ENCODE peak calls at places on chromosomes 7 and 10, in four cellular contexts. U is K562, C is GM12878, R is HepG2. D is an unnamed sample.

GRCh38 chr10:132098539-132099421 is 33.0 kb downstream of the JAKMIP3 start:
- DNase-seq in U (no peak), C (no peak), R (peak; percentile 4), D (no peak)

GRCh38 chr7:70571986-70572385 is 560.0 kb upstream of the GALNT17 start:
- DNase-seq in R (no peak), U (no peak), C (no peak), D (no peak)

GRCh38 chr10:112262556-112262955 is 20.6 kb upstream of the TECTB start:
- DNase-seq in C (no peak), U (no peak), R (no peak), D (no peak)

GRCh38 chr10:30417301-30417700 is 16.7 kb upstream of the MAP3K8 start:
- DNase-seq in U (no peak), C (no peak), R (no peak), D (no peak)

GRCh38 chr7:111045469-111045868 is 45.5 kb upstream of the LRRN3 start:
- DNase-seq in R (no peak), U (no peak), C (no peak), D (no peak)

GRCh38 chr7:20647908-20648776 is 32.7 kb downstream of the ABCB5 start:
- DNase-seq in R (peak; percentile 18), U (peak; percentile 31), C (no peak), D (peak; percentile 44)

GRCh38 chr10:74035324-74035723 is 37.4 kb downstream of the VCL start:
- DNase-seq in R (no peak), C (no peak), U (no peak), D (no peak)

GRCh38 chr7:24576171-24577052 is 3.2 kb downstream of the PALS2 start:
- DNase-seq in U (peak; percentile 63), C (peak; percentile 64), R (peak; percentile 56), D (peak; percentile 75)

GRCh38 chr7:36486336-36486735 is 96.7 kb downstream of the ANLN start:
- DNase-seq in C (no peak), U (no peak), R (no peak), D (no peak)

GRCh38 chr7:105857009-105857952 is 19.1 kb downstream of the ATXN7L1 start:
- DNase-seq in R (peak; percentile 12), U (no peak), C (no peak), D (no peak)

GRCh38 chr7:149764481-149765398 is 8.6 kb downstream of the ZNF467 start:
- DNase-seq in C (no peak), R (no peak), U (no peak), D (no peak)

GRCh38 chr7:119254741-119255140 is 1018.2 kb upstream of the KCND2 start:
- DNase-seq in R (no peak), C (no peak), U (no peak), D (no peak)

GRCh38 chr10:14975672-14976273 is 16.6 kb downstream of the MEIG1 start:
- DNase-seq in U (no peak), C (no peak), R (no peak), D (no peak)

GRCh38 chr7:43693687-43694398 is 35.5 kb downstream of the COA1 start:
- DNase-seq in R (peak; percentile 22), C (no peak), U (no peak), D (peak; percentile 31)

GRCh38 chr10:110081914-110082313 is 74.1 kb downstream of the ADD3 start:
- DNase-seq in C (no peak), U (peak; percentile 30), R (peak; percentile 66), D (peak; percentile 23)

GRCh38 chr10:79940431-79940830 is 8.5 kb downstream of the SFTPD start:
- DNase-seq in U (no peak), C (no peak), R (no peak), D (no peak)

GRCh38 chr10:51937313-51937712 is 237.9 kb upstream of the CSTF2T start:
- DNase-seq in C (no peak), R (no peak), U (no peak), D (no peak)

GRCh38 chr10:103192451-103193106 is 493 bp downstream of the NT5C2 start:
- DNase-seq in C (no peak), R (peak; percentile 72), U (peak; percentile 41), D (peak; percentile 37)

GRCh38 chr10:132113206-132113605 is 47.5 kb downstream of the JAKMIP3 start:
- DNase-seq in U (no peak), C (no peak), R (no peak), D (no peak)

GRCh38 chr10:7950981-7951847 is 103.3 kb upstream of the GATA3 start:
- DNase-seq in U (no peak), C (no peak), R (peak; percentile 37), D (peak; percentile 9)

GRCh38 chr7:30135271-30135550 is 425 bp downstream of the MTURN start:
- DNase-seq in R (no peak), U (no peak), C (no peak), D (no peak)

GRCh38 chr7:142554555-142555532 is 194.4 kb upstream of the PRSS1 start:
- DNase-seq in R (no peak), U (no peak), C (no peak), D (no peak)

GRCh38 chr7:28544453-28545142 is 132.3 kb downstream of the CREB5 start:
- DNase-seq in U (no peak), C (no peak), R (no peak), D (no peak)

GRCh38 chr10:114684085-114684821 is 26.2 kb upstream of the ABLIM1 start:
- DNase-seq in R (peak; percentile 50), U (no peak), C (no peak), D (peak; percentile 69)
- TF ChIP-seq CHD2 in R (no peak), U (no peak), C (no peak), D (no peak)

GRCh38 chr10:125822878-125823662 is at the start of the genes BCCIP and UROS:
- DNase-seq in U (peak; percentile 92), R (peak; percentile 85), C (peak; percentile 87), D (peak; percentile 88)

GRCh38 chr10:125820705-125821104 is 2.4 kb downstream of the UROS start:
- DNase-seq in C (peak; percentile 23), U (no peak), R (no peak), D (no peak)

GRCh38 chr10:125827133-125827532 is 3.8 kb downstream of the BCCIP start:
- DNase-seq in C (no peak), U (no peak), R (no peak), D (no peak)

GRCh38 chr10:125824736-125825135 is 1.4 kb downstream of the BCCIP start:
- DNase-seq in U (no peak), R (no peak), C (no peak), D (peak; percentile 24)

DNA sequence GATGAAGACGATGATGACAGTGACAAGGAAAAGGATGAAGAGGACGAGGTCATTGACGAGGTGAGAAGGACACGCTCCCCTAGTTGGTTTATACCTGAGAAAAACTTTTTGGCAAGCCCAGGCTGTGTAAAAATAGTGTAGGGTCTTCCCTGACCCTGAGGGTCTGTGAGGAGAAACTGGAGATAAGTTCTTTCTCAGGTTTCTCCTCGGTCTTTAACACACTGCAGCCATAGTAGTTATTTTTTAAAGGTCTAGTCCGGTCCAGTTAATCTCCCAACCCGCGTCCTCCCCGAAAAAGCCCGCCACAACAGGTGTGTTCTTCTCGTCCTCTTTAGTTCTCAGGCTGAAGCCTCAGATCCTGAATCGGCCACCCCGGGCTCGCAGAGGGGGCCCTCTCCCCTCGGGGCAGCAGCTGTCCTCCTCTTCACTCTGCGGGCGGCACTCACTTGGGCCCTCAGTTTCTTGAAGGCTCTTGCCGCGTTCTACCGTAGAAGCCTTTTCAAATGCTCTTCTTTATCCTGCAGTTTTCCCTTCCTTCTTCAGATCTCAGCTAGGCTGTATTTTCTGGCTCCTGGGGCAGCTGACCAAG is 411 bp downstream of the BCCIP start:
- DNase-seq in R (no peak), U (no peak), C (no peak), D (no peak)
- TF ChIP-seq ESRRA in R (no peak), U (no peak), C (no peak), D (no peak)

DNA sequence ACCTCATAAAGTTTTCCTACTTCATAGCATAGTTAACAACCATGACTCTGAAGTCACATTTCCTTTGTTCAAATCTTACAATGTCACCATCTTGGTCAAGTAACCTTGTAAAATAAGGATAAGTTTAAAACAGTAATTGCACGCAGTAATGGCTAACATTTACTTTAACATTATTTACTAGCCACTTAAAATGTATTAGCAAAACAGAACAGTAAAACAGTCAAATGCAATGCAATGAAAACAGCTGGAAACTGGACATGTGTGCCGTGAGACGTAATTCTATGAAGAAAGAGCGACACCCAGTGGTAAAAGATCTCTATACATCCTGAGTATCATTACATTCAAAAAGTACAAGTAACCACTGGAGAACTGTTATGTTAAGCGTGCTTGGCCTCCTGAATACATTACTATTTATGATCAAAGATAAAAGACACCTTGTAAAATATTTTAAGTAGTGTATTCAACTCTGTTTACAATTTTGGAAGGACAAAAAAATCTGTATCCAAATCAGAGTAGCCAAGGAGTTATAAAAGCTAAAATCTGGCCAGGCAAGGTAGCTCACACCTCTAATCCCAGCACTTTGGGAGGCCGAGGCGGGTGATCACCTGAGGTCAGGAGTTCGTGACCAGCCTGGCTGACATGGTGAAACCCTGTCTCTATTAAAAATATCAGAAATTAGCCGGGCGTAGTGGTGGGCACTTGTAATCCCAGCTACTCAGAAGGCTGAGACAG is 27.2 kb downstream of the ATE1 start:
- DNase-seq in R (peak; percentile 62), C (no peak), U (peak; percentile 43), D (peak; percentile 71)
- TF ChIP-seq CHD2 in R (no peak), C (no peak), U (no peak), D (no peak)

GRCh38 chr10:99520804-99521473 is 11.8 kb upstream of the NKX2-3 start:
- DNase-seq in R (no peak), C (no peak), U (no peak), D (no peak)

GRCh38 chr10:99522078-99522479 is 10.7 kb upstream of the NKX2-3 start:
- DNase-seq in C (no peak), U (no peak), R (no peak), D (no peak)

GRCh38 chr10:99519690-99520039 is 13.1 kb upstream of the NKX2-3 start:
- DNase-seq in U (no peak), C (no peak), R (no peak), D (no peak)

GRCh38 chr10:99521474-99522077 is 11.2 kb upstream of the NKX2-3 start:
- DNase-seq in U (no peak), C (no peak), R (peak; percentile 57), D (no peak)

DNA sequence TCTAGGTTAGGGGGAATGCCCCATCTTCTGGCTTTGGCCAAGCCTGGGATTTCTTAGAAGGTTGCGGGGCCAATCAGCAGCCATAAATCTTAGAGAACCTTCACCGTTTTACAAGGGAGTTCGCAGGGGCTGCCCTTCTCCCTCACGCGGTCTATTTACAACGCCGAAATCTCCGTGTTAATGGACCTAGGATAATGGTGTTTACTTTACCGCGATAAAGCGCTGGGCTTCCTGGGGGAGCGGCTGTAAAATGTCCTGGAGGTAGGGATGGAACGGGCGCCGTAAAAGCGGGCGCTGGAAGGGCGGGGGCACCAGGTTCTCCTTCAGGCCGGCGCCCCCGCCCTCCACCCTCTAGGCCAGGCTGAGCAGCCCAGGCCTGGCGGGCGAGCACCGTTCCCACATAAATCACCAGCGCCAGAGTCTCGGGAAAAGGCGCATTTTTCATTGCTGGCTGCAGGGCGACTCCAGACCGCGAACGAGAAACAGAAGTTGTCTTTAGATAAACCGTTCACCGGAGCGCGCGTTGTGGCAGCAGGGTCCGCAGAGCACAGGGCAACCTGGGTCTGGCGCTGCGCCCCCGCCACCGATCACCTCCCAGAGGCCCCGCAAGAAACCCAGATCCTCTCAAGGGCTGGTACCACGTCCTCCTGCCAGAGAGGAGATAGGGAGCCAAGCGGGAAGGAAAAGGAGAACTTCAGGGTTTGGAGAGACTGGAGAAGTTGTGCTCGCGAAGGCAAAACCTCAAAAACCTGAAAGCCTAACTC is 12.5 kb upstream of the NKX2-3 start:
- DNase-seq in C (no peak), U (no peak), R (no peak), D (no peak)
- TF ChIP-seq ESRRA in C (no peak), U (no peak), R (no peak), D (no peak)

DNA sequence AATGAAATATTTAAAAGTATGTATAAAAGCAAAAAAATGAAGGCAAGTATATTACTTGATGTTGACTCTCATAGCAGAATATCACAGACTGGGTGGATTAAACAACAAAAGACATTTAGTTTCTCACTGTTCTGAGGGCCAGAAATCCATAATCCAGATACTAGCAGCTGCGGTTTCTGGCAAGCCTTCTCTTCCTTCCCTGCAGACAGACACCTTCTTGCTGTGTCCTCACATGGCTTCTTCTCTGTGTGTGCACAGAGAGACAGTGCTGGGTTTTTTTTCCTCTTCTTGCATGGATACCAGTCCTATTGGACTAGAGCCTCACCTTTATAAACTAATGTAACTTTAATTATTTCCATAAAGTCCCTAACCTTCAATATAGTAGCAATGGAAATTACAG is 127.9 kb upstream of the AKR1E2 start:
- DNase-seq in U (no peak), C (no peak), R (no peak), D (no peak)
- TF ChIP-seq CHD2 in U (no peak), C (no peak), R (no peak), D (no peak)

D was measured in A549.